ENCODE peak calls at places on chromosomes 1 and 21, in seven cellular contexts. Z is EL; K is brain microvascular endothelial cell; P is activated naive CD8-positive, alpha-beta T cell treated with anti-CD3 and anti-CD28 coated beads, Interleukin-2, amount 50 U/mL, for 24 hours; Y is IMR-90; G is activated gamma-delta T cell; O is kidney tubule cell. S is an unnamed sample.

GRCh38 chr1:5949761-5950100 is 42.5 kb downstream of the NPHP4 start:
- DNase-seq in Z (no peak), K (no peak), P (no peak), Y (no peak), G (no peak), O (no peak), S (no peak)

GRCh38 chr1:171610385-171610784 is 11.7 kb upstream of the MYOCOS start:
- DNase-seq in Z (no peak), K (no peak), P (no peak), Y (peak; percentile 37), G (no peak), O (peak; percentile 71), S (no peak)

GRCh38 chr1:67171574-67171955 is 5.3 kb downstream of the IL23R start:
- DNase-seq in Z (no peak), K (no peak), P (no peak), Y (no peak), G (no peak), O (no peak), S (no peak)

GRCh38 chr21:38997756-38998155 is 185.5 kb downstream of the PSMG1 start:
- DNase-seq in Z (no peak), K (no peak), P (no peak), Y (no peak), G (no peak), O (no peak), S (no peak)

GRCh38 chr1:59718064-59718988 is 96.4 kb upstream of the HOOK1 start:
- DNase-seq in Z (peak; percentile 35), K (no peak), P (no peak), Y (no peak), G (no peak), O (no peak), S (peak; percentile 28)

GRCh38 chr1:46687095-46687659 is 15.5 kb downstream of the TEX38 start:
- DNase-seq in Z (peak; percentile 27), K (no peak), P (no peak), Y (peak; percentile 40), G (no peak), O (no peak), S (no peak)

GRCh38 chr1:173405758-173406344 is 71.3 kb upstream of the PRDX6 start:
- DNase-seq in Z (peak; percentile 84), K (peak; percentile 75), P (no peak), Y (peak; percentile 83), G (no peak), O (peak; percentile 41), S (no peak)

GRCh38 chr1:219792337-219793021 is 135.9 kb downstream of the SLC30A10 start:
- DNase-seq in Z (peak; percentile 75), K (peak; percentile 77), P (no peak), Y (peak; percentile 75), G (no peak), O (peak; percentile 35), S (no peak)

GRCh38 chr21:41369105-41369914 is 7.5 kb downstream of the MX2 start:
- DNase-seq in Z (no peak), K (no peak), P (peak; percentile 32), Y (no peak), G (peak; percentile 19), O (peak; percentile 4), S (peak; percentile 40)

GRCh38 chr1:75838099-75838498 is 41.4 kb downstream of the MSH4 start:
- DNase-seq in Z (no peak), K (no peak), P (no peak), Y (no peak), G (no peak), O (no peak), S (no peak)

GRCh38 chr1:3827813-3828307 is 29.2 kb downstream of the CEP104 start:
- DNase-seq in Z (peak; percentile 5), K (no peak), P (no peak), Y (peak; percentile 42), G (no peak), O (peak; percentile 48), S (no peak)

GRCh38 chr1:194279975-194280374 is 1093.6 kb upstream of the B3GALT2 start:
- DNase-seq in Z (no peak), K (no peak), P (no peak), Y (no peak), G (no peak), O (no peak), S (no peak)

GRCh38 chr1:110533230-110533629 is 14.3 kb upstream of the KCNA10 start:
- DNase-seq in Z (no peak), K (no peak), P (no peak), Y (no peak), G (no peak), O (no peak), S (no peak)

GRCh38 chr21:42080788-42081083 is 9.6 kb downstream of the UMODL1 start:
- DNase-seq in Z (peak; percentile 81), K (peak; percentile 68), P (no peak), Y (peak; percentile 89), G (no peak), O (peak; percentile 27), S (no peak)